ENCODE peak calls at places on chromosome 13, in eight cellular contexts. One of them, this sample, is unnamed.

GRCh38 chr13:25116044-25116443 is 20.1 kb downstream of the PABPC3 start:
- DNase-seq in NCI-H2081: no peak
- DNase-seq in CD8-positive, alpha-beta memory T cell: no peak
- DNase-seq in frontal cortex: no peak
- DNase-seq in DMS153: no peak
- DNase-seq in NCI-H460: no peak
- DNase-seq in choroid plexus epithelial cell: no peak
- DNase-seq in GM04504: no peak
- DNase-seq in this sample: no peak

GRCh38 chr13:47932953-47933687 is 68.0 kb downstream of the SUCLA2 start:
- DNase-seq in frontal cortex: no peak
- DNase-seq in NCI-H460: no peak
- DNase-seq in DMS153: peak; percentile 59
- DNase-seq in NCI-H2081: peak; percentile 62
- DNase-seq in choroid plexus epithelial cell: no peak
- DNase-seq in GM04504: no peak
- DNase-seq in CD8-positive, alpha-beta memory T cell: no peak
- DNase-seq in this sample: no peak

GRCh38 chr13:112951674-112952371 is 17.2 kb upstream of the MCF2L start:
- DNase-seq in GM04504: no peak
- DNase-seq in choroid plexus epithelial cell: no peak
- DNase-seq in NCI-H460: no peak
- DNase-seq in DMS153: no peak
- DNase-seq in CD8-positive, alpha-beta memory T cell: no peak
- DNase-seq in frontal cortex: no peak
- DNase-seq in NCI-H2081: no peak
- DNase-seq in this sample: no peak

GRCh38 chr13:95601216-95601615 is 43.3 kb downstream of the DZIP1 start:
- DNase-seq in GM04504: no peak
- DNase-seq in NCI-H460: no peak
- DNase-seq in CD8-positive, alpha-beta memory T cell: no peak
- DNase-seq in NCI-H2081: no peak
- DNase-seq in DMS153: no peak
- DNase-seq in frontal cortex: no peak
- DNase-seq in choroid plexus epithelial cell: no peak
- DNase-seq in this sample: no peak

GRCh38 chr13:67001363-67001762 is 228.8 kb downstream of the PCDH9 start:
- DNase-seq in CD8-positive, alpha-beta memory T cell: no peak
- DNase-seq in frontal cortex: no peak
- DNase-seq in NCI-H2081: no peak
- DNase-seq in NCI-H460: no peak
- DNase-seq in choroid plexus epithelial cell: no peak
- DNase-seq in DMS153: no peak
- DNase-seq in GM04504: no peak
- DNase-seq in this sample: no peak

GRCh38 chr13:110387451-110388140 is 80.5 kb downstream of the COL4A2 start:
- DNase-seq in NCI-H460: no peak
- DNase-seq in choroid plexus epithelial cell: peak; percentile 85
- DNase-seq in CD8-positive, alpha-beta memory T cell: no peak
- DNase-seq in GM04504: no peak
- DNase-seq in frontal cortex: no peak
- DNase-seq in NCI-H2081: no peak
- DNase-seq in DMS153: no peak
- DNase-seq in this sample: no peak

GRCh38 chr13:21326155-21327030 is 132.7 kb downstream of the ZDHHC20 start:
- DNase-seq in choroid plexus epithelial cell: peak; percentile 54
- DNase-seq in GM04504: peak; percentile 38
- DNase-seq in NCI-H2081: no peak
- DNase-seq in CD8-positive, alpha-beta memory T cell: no peak
- DNase-seq in NCI-H460: no peak
- DNase-seq in frontal cortex: peak; percentile 61
- DNase-seq in DMS153: no peak
- DNase-seq in this sample: no peak

GRCh38 chr13:60019119-60019993 is 144.4 kb downstream of the DIAPH3 start:
- DNase-seq in NCI-H460: no peak
- DNase-seq in NCI-H2081: no peak
- DNase-seq in GM04504: no peak
- DNase-seq in DMS153: no peak
- DNase-seq in CD8-positive, alpha-beta memory T cell: no peak
- DNase-seq in choroid plexus epithelial cell: peak; percentile 61
- DNase-seq in frontal cortex: no peak
- DNase-seq in this sample: no peak

GRCh38 chr13:48858122-48858521 is 117.6 kb upstream of the FNDC3A start:
- DNase-seq in DMS153: no peak
- DNase-seq in NCI-H460: no peak
- DNase-seq in frontal cortex: no peak
- DNase-seq in choroid plexus epithelial cell: no peak
- DNase-seq in GM04504: no peak
- DNase-seq in CD8-positive, alpha-beta memory T cell: no peak
- DNase-seq in NCI-H2081: no peak
- DNase-seq in this sample: no peak

GRCh38 chr13:48866204-48866603 is 109.5 kb upstream of the FNDC3A start:
- DNase-seq in frontal cortex: no peak
- DNase-seq in GM04504: no peak
- DNase-seq in CD8-positive, alpha-beta memory T cell: no peak
- DNase-seq in DMS153: no peak
- DNase-seq in NCI-H460: no peak
- DNase-seq in NCI-H2081: no peak
- DNase-seq in choroid plexus epithelial cell: no peak
- DNase-seq in this sample: no peak

GRCh38 chr13:110116072-110116487 is 190.9 kb downstream of the COL4A1 start:
- DNase-seq in NCI-H2081: no peak
- DNase-seq in NCI-H460: peak; percentile 54
- DNase-seq in DMS153: no peak
- DNase-seq in CD8-positive, alpha-beta memory T cell: no peak
- DNase-seq in GM04504: no peak
- DNase-seq in choroid plexus epithelial cell: peak; percentile 68
- DNase-seq in frontal cortex: peak; percentile 30
- DNase-seq in this sample: no peak

GRCh38 chr13:44759723-44760360 is 183.7 kb upstream of the TSC22D1 start:
- DNase-seq in frontal cortex: no peak
- DNase-seq in DMS153: peak; percentile 85
- DNase-seq in NCI-H460: no peak
- DNase-seq in GM04504: no peak
- DNase-seq in NCI-H2081: peak; percentile 84
- DNase-seq in CD8-positive, alpha-beta memory T cell: no peak
- DNase-seq in choroid plexus epithelial cell: peak; percentile 52
- DNase-seq in this sample: no peak

GRCh38 chr13:73718248-73718647 is 416.0 kb downstream of the KLF12 start:
- DNase-seq in NCI-H2081: no peak
- DNase-seq in choroid plexus epithelial cell: no peak
- DNase-seq in GM04504: no peak
- DNase-seq in CD8-positive, alpha-beta memory T cell: no peak
- DNase-seq in frontal cortex: no peak
- DNase-seq in DMS153: no peak
- DNase-seq in NCI-H460: no peak
- DNase-seq in this sample: no peak

GRCh38 chr13:21344662-21345176 is 114.4 kb downstream of the ZDHHC20 start:
- DNase-seq in choroid plexus epithelial cell: no peak
- DNase-seq in CD8-positive, alpha-beta memory T cell: peak; percentile 55
- DNase-seq in NCI-H460: no peak
- DNase-seq in DMS153: no peak
- DNase-seq in GM04504: no peak
- DNase-seq in NCI-H2081: no peak
- DNase-seq in frontal cortex: no peak
- DNase-seq in this sample: no peak

GRCh38 chr13:20654156-20654555 is 49.3 kb upstream of the IL17D start:
- DNase-seq in CD8-positive, alpha-beta memory T cell: no peak
- DNase-seq in choroid plexus epithelial cell: peak; percentile 32
- DNase-seq in NCI-H2081: no peak
- DNase-seq in NCI-H460: no peak
- DNase-seq in GM04504: no peak
- DNase-seq in DMS153: no peak
- DNase-seq in frontal cortex: no peak
- DNase-seq in this sample: no peak